ENCODE peak calls at places on chromosome 5, in ten cellular contexts. K is GM19239; U is endothelial cell of umbilical vein; X is memory B cell; Z is GM04504; N is NCI-H460; I is fibroblast of the aortic adventitia; P is tibial artery; C is stimulated activated CD4-positive, alpha-beta T cell treated with anti-CD3 and anti-CD28 coated beads, TNF-alpha, amount 100 ng/mL, for 48 hours; D is MCF 10A. R is an unnamed sample.
A peak's percentile ranks its signal among the peaks of the same experiment; 100 is the strongest.

GRCh38 chr5:125698420-125698819 is 724.8 kb upstream of the GRAMD2B start:
- DNase-seq in Z (no peak), I (no peak), N (no peak), K (no peak), U (no peak), C (no peak), D (no peak), P (no peak), X (no peak), R (no peak)

GRCh38 chr5:55570026-55570425 is 35.3 kb upstream of the PLPP1 start:
- DNase-seq in U (no peak), I (peak; percentile 40), K (no peak), X (no peak), Z (peak; percentile 24), P (no peak), C (no peak), N (no peak), D (no peak), R (no peak)

GRCh38 chr5:155008669-155009068 is 4.9 kb upstream of the KIF4B start:
- DNase-seq in Z (no peak), C (no peak), I (peak; percentile 13), P (no peak), D (no peak), U (peak; percentile 57), K (no peak), N (peak; percentile 24), X (no peak), R (no peak)

GRCh38 chr5:66197764-66198405 is 53.8 kb downstream of the SREK1 start:
- DNase-seq in C (no peak), Z (no peak), U (no peak), K (no peak), D (peak; percentile 66), X (no peak), I (no peak), N (no peak), P (no peak), R (no peak)

GRCh38 chr5:6418679-6419276 is 29.9 kb upstream of the UBE2QL1 start:
- DNase-seq in P (no peak), N (no peak), U (no peak), I (no peak), Z (no peak), D (no peak), X (no peak), C (no peak), K (no peak), R (no peak)

GRCh38 chr5:132748522-132749000 is 1.3 kb downstream of the CCNI2 start:
- DNase-seq in U (no peak), I (no peak), D (no peak), K (no peak), P (no peak), Z (no peak), C (no peak), N (no peak), X (no peak), R (no peak)

GRCh38 chr5:150186137-150186536 is 3.7 kb upstream of the SLC6A7 start:
- DNase-seq in P (no peak), X (no peak), D (no peak), N (no peak), I (no peak), Z (no peak), C (no peak), K (no peak), U (no peak), R (no peak)

GRCh38 chr5:123700624-123701023 is 188.6 kb downstream of the CSNK1G3 start:
- DNase-seq in I (peak; percentile 99), N (no peak), P (no peak), D (peak; percentile 86), X (no peak), U (peak; percentile 99), K (no peak), C (no peak), Z (peak; percentile 97), R (peak; percentile 16)

GRCh38 chr5:73620335-73620687 is 5.7 kb upstream of the ARHGEF28 start:
- DNase-seq in D (no peak), U (no peak), X (no peak), Z (no peak), C (no peak), N (no peak), P (no peak), I (no peak), K (no peak), R (no peak)

GRCh38 chr5:59275537-59276276 is 617.8 kb downstream of the PDE4D start:
- DNase-seq in X (no peak), Z (no peak), D (peak; percentile 61), K (no peak), P (peak; percentile 70), I (peak; percentile 13), U (peak; percentile 85), C (no peak), N (peak; percentile 83), R (peak; percentile 92)

GRCh38 chr5:169350759-169351240 is 49.9 kb upstream of the SLIT3 start:
- DNase-seq in X (no peak), P (peak; percentile 77), D (peak; percentile 100), K (no peak), I (peak; percentile 99), N (no peak), C (no peak), Z (peak; percentile 98), U (peak; percentile 94), R (no peak)